ENCODE peak calls at places on chromosomes 4 and X, in six cellular contexts. J is GM23338; Z is left colon; H is GM12865; O is CD8-positive, alpha-beta T cell; M is activated CD8-positive, alpha-beta T cell treated with anti-CD3 and anti-CD28 coated beads, Interleukin-2, amount 10 ng/mL, durations not matched to agents 7 days and 5 days. R is an unnamed sample.

GRCh38 chrX:56975611-56976010 is 19.7 kb downstream of the SPIN3 start:
- DNase-seq in J (no peak), Z (no peak), H (no peak), O (no peak), M (no peak), R (no peak)

GRCh38 chrX:109036624-109037023 is 300.3 kb upstream of the IRS4 start:
- DNase-seq in J (no peak), Z (no peak), H (no peak), O (no peak), M (no peak), R (no peak)

GRCh38 chr4:46933686-46934085 is 24.6 kb upstream of the COX7B2 start:
- DNase-seq in J (no peak), Z (no peak), H (no peak), O (no peak), M (no peak), R (no peak)

GRCh38 chrX:115183980-115184379 is 5.2 kb upstream of the RBMXL3 start:
- DNase-seq in J (no peak), Z (no peak), H (no peak), O (no peak), M (no peak), R (no peak)

GRCh38 chr4:40189997-40190396 is 6.8 kb upstream of the RHOH start:
- DNase-seq in J (no peak), Z (no peak), H (peak; percentile 71), O (no peak), M (no peak), R (no peak)

GRCh38 chrX:110060317-110060716 is 57.4 kb downstream of the TMEM164 start:
- DNase-seq in J (no peak), Z (no peak), H (no peak), O (no peak), M (no peak), R (no peak)

GRCh38 chrX:155070663-155070974 is 317 bp downstream of the CMC4 start:
- DNase-seq in J (no peak), Z (no peak), H (no peak), O (no peak), M (no peak), R (no peak)

GRCh38 chrX:150959557-150959956 is 23.6 kb upstream of the HMGB3 start:
- DNase-seq in J (no peak), Z (no peak), H (no peak), O (no peak), M (no peak), R (no peak)